ENCODE peak calls at places on chromosomes 11 and 22, in nine cellular contexts. R is thoracic aorta, L is A172, D is neural crest cell, A is LoVo, J is globus pallidus, O is GM23338, F is GM06990, I is germinal center. B is an unnamed sample.

GRCh38 chr22:25509391-25509791 is 55.1 kb upstream of the GRK3 start:
- DNase-seq in R (no peak), L (no peak), D (no peak), A (no peak), J (no peak), O (no peak), F (no peak), I (no peak), B (no peak)

GRCh38 chr11:60872124-60872951 is 5.0 kb downstream of the ZP1 start:
- DNase-seq in R (no peak), L (peak), D (no peak), A (no peak), J (no peak), O (no peak), F (no peak), I (no peak), B (peak)

GRCh38 chr11:64561984-64562722 is 28.9 kb upstream of the SLC22A12 start:
- DNase-seq in R (no peak), L (no peak), D (no peak), A (no peak), J (no peak), O (no peak), F (no peak), I (no peak), B (no peak)

GRCh38 chr11:117345039-117345438 is 17.4 kb downstream of the CEP164 start:
- DNase-seq in R (no peak), L (no peak), D (no peak), A (no peak), J (no peak), O (no peak), F (no peak), I (no peak), B (no peak)

GRCh38 chr22:35972559-35972958 is 56.1 kb downstream of the RBFOX2 start:
- DNase-seq in R (no peak), L (no peak), D (no peak), A (no peak), J (no peak), O (no peak), F (no peak), I (no peak), B (no peak)

GRCh38 chr22:23896523-23897186 is 2.5 kb downstream of the MIF start:
- DNase-seq in R (no peak), L (no peak), D (no peak), A (no peak), J (no peak), O (no peak), F (no peak), I (no peak), B (no peak)

GRCh38 chr11:68153742-68154141 is 32.6 kb upstream of the CHKA start:
- DNase-seq in R (no peak), L (no peak), D (no peak), A (no peak), J (no peak), O (no peak), F (no peak), I (no peak), B (no peak)

GRCh38 chr11:35714882-35715612 is 52.5 kb downstream of the TRIM44 start:
- DNase-seq in R (no peak), L (peak), D (no peak), A (no peak), J (peak), O (no peak), F (peak), I (no peak), B (peak)

GRCh38 chr11:62438641-62439040 is 19.8 kb downstream of the SCGB1A1 start:
- DNase-seq in R (no peak), L (no peak), D (no peak), A (no peak), J (no peak), O (no peak), F (no peak), I (no peak), B (no peak)